ENCODE peak calls at places on chromosomes 1 and 21, in seven cellular contexts. G is stimulated activated CD4-positive, alpha-beta T cell treated with anti-CD3 and anti-CD28 coated beads, Interleukin-1b, Interleukin-23, amount 100 ng/mL, for 1 hour; J is NCI-H1930; X is ELR; A is LHCN-M2; B is KBM-7; V is activated naive CD4-positive, alpha-beta T cell treated with anti-CD3 and anti-CD28 coated beads for 36 hours. D is an unnamed sample.

GRCh38 chr1:68916227-68916853 is 419.5 kb upstream of the DEPDC1 start:
- DNase-seq in G (no peak), J (no peak), X (no peak), A (no peak), B (no peak), V (no peak), D (peak; percentile 21)

GRCh38 chr1:203512830-203513578 is 19.1 kb downstream of the OPTC start:
- DNase-seq in G (no peak), J (no peak), X (peak; percentile 98), A (peak; percentile 96), B (peak; percentile 42), V (peak; percentile 83), D (no peak)

GRCh38 chr21:28714795-28715464 is 277.7 kb downstream of the LTN1 start:
- DNase-seq in G (no peak), J (no peak), X (peak; percentile 32), A (peak; percentile 91), B (no peak), V (no peak), D (peak; percentile 25)

GRCh38 chr1:96596226-96596625 is 125.4 kb upstream of the PTBP2 start:
- DNase-seq in G (no peak), J (no peak), X (peak; percentile 65), A (peak; percentile 29), B (peak; percentile 60), V (peak; percentile 39), D (no peak)

GRCh38 chr1:39689635-39690034 is 1.6 kb downstream of the HPCAL4 start:
- DNase-seq in G (no peak), J (no peak), X (no peak), A (no peak), B (no peak), V (no peak), D (no peak)

GRCh38 chr1:241531195-241532172 is 694 bp upstream of the KMO start:
- DNase-seq in G (no peak), J (peak; percentile 59), X (peak; percentile 88), A (peak; percentile 73), B (peak; percentile 94), V (no peak), D (peak; percentile 49)

GRCh38 chr1:119768778-119769177 is at the start of gene HMGCS2:
- DNase-seq in G (no peak), J (no peak), X (no peak), A (no peak), B (no peak), V (no peak), D (no peak)

GRCh38 chr1:20717452-20718342 is at the start of gene KIF17:
- DNase-seq in G (peak; percentile 21), J (peak; percentile 75), X (peak; percentile 74), A (no peak), B (peak; percentile 60), V (peak; percentile 66), D (peak; percentile 56)

GRCh38 chr1:24558902-24559791 is 3.3 kb downstream of the NCMAP start:
- DNase-seq in G (no peak), J (no peak), X (peak; percentile 85), A (peak; percentile 82), B (no peak), V (no peak), D (no peak)

D was measured in NCI-H2171.